ENCODE peak calls at places on chromosomes 1 and 21, in ten cellular contexts. R is HFF-Myc; Z is activated naive CD8-positive, alpha-beta T cell treated with anti-CD3 and anti-CD28 coated beads for 36 hours; H is astrocyte of the spinal cord; T is lower leg skin; W is GM13977; Y is cardiac muscle cell; M is stimulated activated CD4-positive, alpha-beta T cell treated with anti-CD3 and anti-CD28 coated beads, Interleukin-1b, Interleukin-23, amount 100 ng/mL, for 1 hour; J is stimulated activated CD8-positive, alpha-beta memory T cell treated with anti-CD3 and anti-CD28 coated beads, Interleukin-7, amount 100 ng/mL, for 1 hour; S is DMS153. Q is an unnamed sample.

GRCh38 chr1:110084226-110085078 is 14.0 kb upstream of the ALX3 start:
- DNase-seq in R (no peak), Z (peak), H (peak), T (no peak), W (peak), Y (peak), M (no peak), J (no peak), S (no peak), Q (no peak)

GRCh38 chr21:39051561-39051949 is 131.7 kb downstream of the PSMG1 start:
- DNase-seq in R (no peak), Z (no peak), H (no peak), T (peak), W (no peak), Y (no peak), M (no peak), J (no peak), S (no peak), Q (no peak)

GRCh38 chr1:67060811-67061218 is 6.9 kb upstream of the SLC35D1 start:
- DNase-seq in R (peak), Z (no peak), H (peak), T (peak), W (no peak), Y (peak), M (no peak), J (no peak), S (no peak), Q (no peak)

GRCh38 chr1:173210273-173210672 is 3.1 kb upstream of the TNFSF4 start:
- DNase-seq in R (no peak), Z (no peak), H (no peak), T (no peak), W (no peak), Y (no peak), M (no peak), J (no peak), S (no peak), Q (no peak)

GRCh38 chr1:17027403-17027802 is 15.7 kb upstream of the ATP13A2 start:
- DNase-seq in R (no peak), Z (no peak), H (no peak), T (peak), W (no peak), Y (no peak), M (no peak), J (no peak), S (no peak), Q (no peak)

GRCh38 chr1:235898126-235898525 is 31.4 kb upstream of the LYST start:
- DNase-seq in R (no peak), Z (no peak), H (peak), T (no peak), W (no peak), Y (peak), M (no peak), J (no peak), S (no peak), Q (no peak)

GRCh38 chr1:6486433-6487011 is 4.9 kb downstream of the PLEKHG5 start:
- DNase-seq in R (peak), Z (peak), H (peak), T (peak), W (peak), Y (peak), M (peak), J (peak), S (peak), Q (peak)

GRCh38 chr1:151934048-151934493 is 24.8 kb upstream of the THEM4 start:
- DNase-seq in R (no peak), Z (peak), H (peak), T (peak), W (peak), Y (peak), M (no peak), J (no peak), S (peak), Q (peak)

GRCh38 chr21:46062471-46063211 is 35.3 kb upstream of the COL6A2 start:
- DNase-seq in R (no peak), Z (no peak), H (no peak), T (peak), W (no peak), Y (no peak), M (no peak), J (no peak), S (no peak), Q (no peak)

GRCh38 chr1:208885046-208885445 is 640.9 kb upstream of the PLXNA2 start:
- DNase-seq in R (no peak), Z (no peak), H (no peak), T (no peak), W (no peak), Y (no peak), M (no peak), J (no peak), S (no peak), Q (no peak)

GRCh38 chr1:171852273-171852672 is 11.0 kb downstream of the DNM3 start:
- DNase-seq in R (no peak), Z (no peak), H (no peak), T (no peak), W (no peak), Y (no peak), M (no peak), J (no peak), S (no peak), Q (no peak)

GRCh38 chr1:182143825-182144661 is 82.5 kb upstream of the ZNF648 start:
- DNase-seq in R (peak), Z (no peak), H (peak), T (peak), W (no peak), Y (peak), M (no peak), J (no peak), S (peak), Q (peak)

GRCh38 chr1:214317300-214317699 is 36.3 kb downstream of the SMYD2 start:
- DNase-seq in R (no peak), Z (no peak), H (no peak), T (no peak), W (no peak), Y (no peak), M (no peak), J (no peak), S (no peak), Q (no peak)

GRCh38 chr1:3352952-3353331 is 101.5 kb upstream of the ARHGEF16 start:
- DNase-seq in R (no peak), Z (no peak), H (peak), T (no peak), W (no peak), Y (peak), M (no peak), J (no peak), S (no peak), Q (no peak)

GRCh38 chr1:41590331-41590730 is 105.8 kb upstream of the EDN2 start:
- DNase-seq in R (no peak), Z (no peak), H (no peak), T (no peak), W (no peak), Y (no peak), M (no peak), J (no peak), S (no peak), Q (no peak)

GRCh38 chr1:48526045-48526714 is 54.2 kb upstream of the SPATA6 start:
- DNase-seq in R (no peak), Z (no peak), H (no peak), T (no peak), W (no peak), Y (peak), M (no peak), J (no peak), S (peak), Q (no peak)

GRCh38 chr1:5286244-5286643 is 631.8 kb downstream of the AJAP1 start:
- DNase-seq in R (no peak), Z (peak), H (no peak), T (no peak), W (no peak), Y (no peak), M (no peak), J (peak), S (no peak), Q (no peak)

GRCh38 chr1:4585216-4585615 is 69.2 kb upstream of the AJAP1 start:
- DNase-seq in R (no peak), Z (peak), H (no peak), T (no peak), W (no peak), Y (no peak), M (no peak), J (peak), S (no peak), Q (no peak)

GRCh38 chr1:153697873-153698647 is 19.6 kb downstream of the NPR1 start:
- DNase-seq in R (no peak), Z (no peak), H (peak), T (peak), W (no peak), Y (peak), M (no peak), J (no peak), S (no peak), Q (peak)

GRCh38 chr1:63615809-63616420 is 22.7 kb downstream of the PGM1 start:
- DNase-seq in R (peak), Z (peak), H (peak), T (peak), W (peak), Y (peak), M (peak), J (peak), S (peak), Q (peak)

GRCh38 chr1:155086182-155086741 is 7.6 kb downstream of the EFNA3 start:
- DNase-seq in R (no peak), Z (peak), H (no peak), T (peak), W (peak), Y (peak), M (peak), J (peak), S (peak), Q (peak)